ENCODE peak calls at places on chromosomes 4 and X, in eight cellular contexts. W is Caki2; T is Peyer's patch; G is occipital lobe; V is NCI-H774; C is naive thymus-derived CD8-positive, alpha-beta T cell; I is T-helper 2 cell; E is LNCaP clone FGC. A is an unnamed sample.

GRCh38 chrX:9906919-9907318 is 60.2 kb upstream of the CLDN34 start:
- DNase-seq in W (no peak), T (no peak), G (no peak), V (no peak), C (no peak), I (no peak), E (peak; percentile 7), A (no peak)

GRCh38 chrX:143121471-143121870 is 95.7 kb downstream of the SPANXN4 start:
- DNase-seq in W (no peak), T (no peak), G (no peak), V (peak; percentile 72), C (no peak), I (no peak), E (no peak), A (no peak)

GRCh38 chr4:164959896-164960295 is 17.6 kb downstream of the TRIM61 start:
- DNase-seq in W (no peak), T (no peak), G (no peak), V (no peak), C (no peak), I (no peak), E (no peak), A (no peak)

GRCh38 chr4:165524532-165525190 is 145.9 kb downstream of the CPE start:
- DNase-seq in W (no peak), T (no peak), G (no peak), V (no peak), C (no peak), I (no peak), E (no peak), A (no peak)

GRCh38 chr4:82721819-82722423 is 76.7 kb downstream of the SCD5 start:
- DNase-seq in W (no peak), T (no peak), G (peak; percentile 21), V (no peak), C (peak; percentile 26), I (no peak), E (peak; percentile 32), A (no peak)

GRCh38 chr4:158098802-158099201 is 74.0 kb downstream of the GASK1B start:
- DNase-seq in W (no peak), T (no peak), G (no peak), V (no peak), C (no peak), I (no peak), E (no peak), A (no peak)

GRCh38 chr4:138222041-138222440 is 20.1 kb downstream of the SLC7A11 start:
- DNase-seq in W (peak; percentile 44), T (no peak), G (no peak), V (no peak), C (no peak), I (no peak), E (peak; percentile 71), A (no peak)

GRCh38 chr4:187208641-187209040 is 485.0 kb upstream of the FAT1 start:
- DNase-seq in W (no peak), T (no peak), G (no peak), V (no peak), C (no peak), I (no peak), E (no peak), A (no peak)

GRCh38 chr4:127586922-127587571 is 45.7 kb upstream of the INTU start:
- DNase-seq in W (peak; percentile 31), T (no peak), G (no peak), V (no peak), C (no peak), I (no peak), E (peak; percentile 28), A (no peak)

GRCh38 chr4:107472265-107472948 is 247.6 kb downstream of the PAPSS1 start:
- DNase-seq in W (no peak), T (no peak), G (no peak), V (no peak), C (no peak), I (no peak), E (no peak), A (no peak)

GRCh38 chr4:77819409-77819835 is 254 bp upstream of the CNOT6L start:
- DNase-seq in W (no peak), T (no peak), G (peak; percentile 69), V (peak; percentile 11), C (no peak), I (no peak), E (no peak), A (no peak)

GRCh38 chr4:183355405-183355804 is 33.2 kb upstream of the CLDN24 start:
- DNase-seq in W (peak; percentile 37), T (no peak), G (no peak), V (no peak), C (no peak), I (no peak), E (no peak), A (no peak)

GRCh38 chr4:26008737-26009136 is 94.7 kb downstream of the SMIM20 start:
- DNase-seq in W (no peak), T (no peak), G (no peak), V (no peak), C (no peak), I (no peak), E (no peak), A (no peak)

GRCh38 chrX:111837226-111837625 is 38.8 kb upstream of the TRPC5OS start:
- DNase-seq in W (no peak), T (no peak), G (no peak), V (peak; percentile 48), C (no peak), I (no peak), E (no peak), A (no peak)

GRCh38 chr4:42344260-42344659 is 53.0 kb upstream of the SHISA3 start:
- DNase-seq in W (no peak), T (no peak), G (no peak), V (no peak), C (no peak), I (no peak), E (no peak), A (no peak)

GRCh38 chr4:78565971-78566372 is 14.4 kb downstream of the ANXA3 start:
- DNase-seq in W (peak; percentile 59), T (no peak), G (no peak), V (no peak), C (no peak), I (no peak), E (no peak), A (no peak)

GRCh38 chrX:154712781-154713391 is 38.0 kb downstream of the GAB3 start:
- DNase-seq in W (peak; percentile 8), T (no peak), G (no peak), V (no peak), C (peak; percentile 38), I (peak; percentile 62), E (no peak), A (no peak)

GRCh38 chrX:139973290-139973689 is 8.0 kb upstream of the CXorf66 start:
- DNase-seq in W (no peak), T (no peak), G (no peak), V (no peak), C (no peak), I (no peak), E (no peak), A (no peak)

GRCh38 chr4:73856518-73856917 is 3.4 kb downstream of the PF4V1 start:
- DNase-seq in W (peak; percentile 36), T (no peak), G (no peak), V (no peak), C (no peak), I (no peak), E (no peak), A (no peak)

GRCh38 chr4:71184195-71184781 is 154.5 kb upstream of the SLC4A4 start:
- DNase-seq in W (peak; percentile 58), T (no peak), G (no peak), V (no peak), C (peak; percentile 40), I (peak; percentile 37), E (peak; percentile 62), A (peak; percentile 73)

GRCh38 chr4:40515037-40515397 is 114.6 kb downstream of the RBM47 start:
- DNase-seq in W (peak; percentile 74), T (no peak), G (no peak), V (no peak), C (no peak), I (no peak), E (no peak), A (no peak)

GRCh38 chr4:3816983-3817382 is 50.8 kb downstream of the ADRA2C start:
- DNase-seq in W (no peak), T (no peak), G (no peak), V (no peak), C (no peak), I (no peak), E (no peak), A (no peak)

GRCh38 chr4:122666527-122667245 is 45.8 kb upstream of the IL21 start:
- DNase-seq in W (peak; percentile 69), T (no peak), G (no peak), V (no peak), C (no peak), I (no peak), E (peak; percentile 76), A (no peak)

GRCh38 chrX:19624754-19625153 is 109.4 kb upstream of the MAP3K15 start:
- DNase-seq in W (no peak), T (no peak), G (no peak), V (no peak), C (no peak), I (no peak), E (no peak), A (no peak)

GRCh38 chr4:73170518-73171198 is 87.9 kb downstream of the ANKRD17 start:
- DNase-seq in W (no peak), T (no peak), G (no peak), V (no peak), C (no peak), I (no peak), E (peak; percentile 66), A (no peak)

GRCh38 chr4:158854236-158854635 is 85.4 kb downstream of the FNIP2 start:
- DNase-seq in W (no peak), T (no peak), G (no peak), V (no peak), C (no peak), I (no peak), E (no peak), A (no peak)

GRCh38 chrX:23742174-23742692 is 843 bp downstream of the ACOT9 start:
- DNase-seq in W (peak; percentile 83), T (no peak), G (no peak), V (no peak), C (peak; percentile 9), I (no peak), E (peak; percentile 65), A (peak; percentile 35)

GRCh38 chr4:136680271-136680670 is 852.0 kb downstream of the PCDH18 start:
- DNase-seq in W (no peak), T (no peak), G (no peak), V (no peak), C (no peak), I (no peak), E (no peak), A (no peak)

GRCh38 chr4:94508256-94508655 is 56.5 kb downstream of the PDLIM5 start:
- DNase-seq in W (no peak), T (no peak), G (no peak), V (no peak), C (no peak), I (no peak), E (no peak), A (no peak)

GRCh38 chr4:118772149-118773081 is 63.5 kb downstream of the SEC24D start:
- DNase-seq in W (peak; percentile 15), T (no peak), G (no peak), V (peak; percentile 3), C (peak; percentile 52), I (peak; percentile 2), E (no peak), A (no peak)

GRCh38 chrX:45472968-45473367 is 272.3 kb upstream of the DIPK2B start:
- DNase-seq in W (no peak), T (no peak), G (no peak), V (no peak), C (no peak), I (no peak), E (no peak), A (no peak)